ENCODE peak calls at places on chromosomes 5 and 9, in nine cellular contexts. W, X, E, D, F, B, Z, H and C are unnamed samples.

GRCh38 chr5:43649256-43649655 is 46.3 kb downstream of the NNT start:
- DNase-seq in E (no peak), D (no peak), F (peak), H (no peak), B (peak), X (no peak), W (no peak), Z (peak), C (no peak)

GRCh38 chr5:135497971-135498661 is 37.6 kb downstream of the NEUROG1 start:
- DNase-seq in F (no peak), Z (no peak), E (no peak), X (no peak), B (peak), H (no peak), W (no peak), D (no peak), C (no peak)

GRCh38 chr9:104961701-104962359 is 33.9 kb upstream of the ABCA1 start:
- DNase-seq in F (no peak), X (peak), D (no peak), B (no peak), Z (no peak), W (no peak), E (no peak), H (no peak), C (no peak)

GRCh38 chr9:106928350-106928749 is 65.4 kb downstream of the ZNF462 start:
- DNase-seq in E (no peak), Z (no peak), D (no peak), H (no peak), X (no peak), W (no peak), B (no peak), F (no peak), C (no peak)

GRCh38 chr5:168721966-168722365 is 142.8 kb upstream of the PANK3 start:
- DNase-seq in W (no peak), X (no peak), H (no peak), Z (no peak), B (no peak), F (no peak), D (no peak), E (no peak), C (no peak)

GRCh38 chr9:133714606-133715294 is 23.4 kb downstream of the SARDH start:
- DNase-seq in D (no peak), H (no peak), X (peak), B (peak), W (no peak), Z (peak), F (peak), E (no peak), C (no peak)

GRCh38 chr5:102753889-102754498 is 1.1 kb upstream of the PAM start:
- DNase-seq in H (no peak), W (no peak), B (no peak), F (no peak), X (no peak), D (no peak), E (no peak), Z (no peak), C (peak)

GRCh38 chr9:105656131-105656921 is 5.9 kb upstream of the TAL2 start:
- DNase-seq in D (no peak), B (peak), E (no peak), W (peak), Z (peak), F (peak), X (no peak), H (no peak), C (peak)

GRCh38 chr5:111948517-111948916 is 191.5 kb upstream of the NREP start:
- DNase-seq in D (no peak), X (no peak), H (no peak), W (no peak), E (no peak), Z (peak), F (peak), B (peak), C (no peak)

GRCh38 chr5:122880749-122881148 is 35.3 kb downstream of the SNX24 start:
- DNase-seq in B (peak), H (no peak), Z (peak), W (no peak), X (no peak), F (no peak), E (no peak), D (no peak), C (no peak)

GRCh38 chr5:37005946-37006540 is 129.5 kb downstream of the NIPBL start:
- DNase-seq in D (no peak), X (peak), F (peak), Z (peak), E (no peak), H (peak), W (no peak), B (peak), C (peak)

GRCh38 chr9:74500584-74500924 is 3.4 kb downstream of the RORB start:
- DNase-seq in X (peak), D (no peak), E (no peak), F (no peak), W (no peak), H (no peak), Z (no peak), B (no peak), C (no peak)

GRCh38 chr9:87158779-87159178 is 211.5 kb upstream of the GAS1 start:
- DNase-seq in B (no peak), H (no peak), W (no peak), Z (no peak), X (no peak), E (no peak), D (no peak), F (no peak), C (no peak)

GRCh38 chr5:124628721-124629596 is 117.5 kb downstream of the ZNF608 start:
- DNase-seq in H (no peak), W (no peak), F (peak), Z (peak), D (peak), B (peak), E (no peak), X (peak), C (peak)

GRCh38 chr9:92724528-92725265 is 39.9 kb downstream of the BICD2 start:
- DNase-seq in F (no peak), W (no peak), Z (no peak), E (no peak), X (no peak), B (no peak), D (no peak), H (no peak), C (no peak)

GRCh38 chr5:58940446-58940845 is 357.6 kb downstream of the RAB3C start:
- DNase-seq in F (peak), Z (no peak), H (no peak), W (no peak), X (no peak), B (no peak), D (no peak), E (no peak), C (no peak)

GRCh38 chr5:33894566-33894965 is 2.8 kb upstream of the ADAMTS12 start:
- DNase-seq in F (peak), B (peak), X (no peak), E (no peak), H (no peak), D (no peak), Z (peak), W (no peak), C (no peak)

GRCh38 chr5:143752165-143752564 is 59.8 kb upstream of the HMHB1 start:
- DNase-seq in X (no peak), B (no peak), E (no peak), D (no peak), W (no peak), F (no peak), H (no peak), Z (no peak), C (no peak)

GRCh38 chr5:31523041-31523440 is 8.9 kb downstream of the DROSHA start:
- DNase-seq in E (no peak), D (no peak), F (no peak), W (no peak), X (no peak), H (no peak), B (no peak), Z (no peak), C (no peak)

GRCh38 chr9:110748251-110748893 is 79.8 kb downstream of the MUSK start:
- DNase-seq in F (no peak), W (no peak), H (no peak), X (no peak), D (no peak), Z (peak), E (no peak), B (peak), C (peak)

GRCh38 chr9:136536721-136537241 is 9.1 kb downstream of the NOTCH1 start:
- DNase-seq in X (no peak), Z (no peak), E (no peak), D (no peak), H (no peak), W (no peak), F (no peak), B (no peak), C (no peak)

GRCh38 chr9:95980262-95981125 is 105.0 kb downstream of the ERCC6L2 start:
- DNase-seq in X (no peak), E (no peak), W (no peak), F (peak), D (no peak), B (no peak), H (peak), Z (no peak), C (no peak)

GRCh38 chr5:123610209-123610608 is 98.2 kb downstream of the CSNK1G3 start:
- DNase-seq in H (no peak), X (no peak), B (peak), Z (peak), W (no peak), F (peak), D (no peak), E (no peak), C (no peak)

GRCh38 chr9:99445377-99445891 is 223.4 kb downstream of the SEC61B start:
- DNase-seq in W (no peak), H (no peak), B (peak), E (no peak), Z (peak), F (peak), D (no peak), X (peak), C (peak)

GRCh38 chr9:69303331-69303730 is 21.7 kb upstream of the ENTREP1 start:
- DNase-seq in F (no peak), E (no peak), H (no peak), B (no peak), X (no peak), Z (no peak), W (no peak), D (no peak), C (no peak)

GRCh38 chr5:9596256-9596655 is 33.9 kb downstream of the TAS2R1 start:
- DNase-seq in H (no peak), E (no peak), Z (no peak), B (peak), W (no peak), D (no peak), X (no peak), F (no peak), C (no peak)